ENCODE peak calls at places on chromosomes 13 and 19, in five cellular contexts. T is neuronal stem cell, K is H9, P is mesenchymal stem cell, D is trophoblast cell. Y is an unnamed sample.

GRCh38 chr19:49890349-49891311 is 6.1 kb downstream of the IL4I1 start:
- DNase-seq in T (peak; percentile 54), P (no peak), D (peak; percentile 58), K (peak; percentile 88), Y (peak; percentile 95)

GRCh38 chr13:47218611-47219010 is 321.8 kb upstream of the HTR2A start:
- DNase-seq in T (no peak), D (no peak), P (no peak), K (no peak), Y (no peak)

GRCh38 chr19:35629332-35629633 is 447 bp downstream of the RBM42 start:
- DNase-seq in P (no peak), K (no peak), T (no peak), D (no peak), Y (no peak)

GRCh38 chr19:20259615-20260014 is 92.6 kb downstream of the ZNF486 start:
- DNase-seq in P (no peak), D (no peak), K (peak; percentile 68), T (no peak), Y (peak; percentile 46)

GRCh38 chr19:42202290-42202867 is 15.1 kb downstream of the DEDD2 start:
- DNase-seq in D (no peak), K (no peak), T (no peak), P (no peak), Y (no peak)

GRCh38 chr19:54969647-54970046 is 3.5 kb downstream of the NLRP2 start:
- DNase-seq in P (no peak), D (no peak), K (no peak), T (no peak), Y (no peak)

GRCh38 chr13:104143760-104144406 is 1077.7 kb upstream of the SLC10A2 start:
- DNase-seq in T (no peak), D (no peak), P (peak; percentile 7), K (peak; percentile 29), Y (peak; percentile 45)

GRCh38 chr19:15195987-15196682 is 4.7 kb downstream of the NOTCH3 start:
- DNase-seq in K (peak; percentile 95), P (no peak), D (peak; percentile 94), T (no peak), Y (peak; percentile 98)

GRCh38 chr13:48223016-48223385 is 10.0 kb upstream of the ITM2B start:
- DNase-seq in T (no peak), K (no peak), P (peak; percentile 29), D (no peak), Y (no peak)

GRCh38 chr19:17829855-17830566 is 8.7 kb upstream of the INSL3 start:
- DNase-seq in K (peak; percentile 97), P (peak; percentile 55), D (peak; percentile 78), T (peak; percentile 72), Y (peak; percentile 89)

GRCh38 chr13:21000647-21001046 is 60.7 kb downstream of the LATS2 start:
- DNase-seq in D (no peak), P (no peak), K (no peak), T (no peak), Y (no peak)

GRCh38 chr13:60370343-60370742 is 26.7 kb upstream of the TDRD3 start:
- DNase-seq in D (no peak), K (no peak), T (no peak), P (no peak), Y (no peak)

GRCh38 chr19:4977299-4978174 is 8.6 kb downstream of the KDM4B start:
- DNase-seq in K (no peak), P (peak; percentile 92), T (no peak), D (peak; percentile 76), Y (no peak)

GRCh38 chr13:25064396-25064795 is 31.5 kb upstream of the PABPC3 start:
- DNase-seq in K (no peak), P (no peak), D (no peak), T (no peak), Y (no peak)

GRCh38 chr13:24267283-24267682 is 42.1 kb upstream of the C1QTNF9 start:
- DNase-seq in K (no peak), P (peak; percentile 35), D (no peak), T (no peak), Y (no peak)

GRCh38 chr13:30371649-30372265 is 50.5 kb upstream of the UBE2L5 start:
- DNase-seq in D (no peak), P (peak; percentile 83), K (no peak), T (no peak), Y (no peak)

GRCh38 chr19:49579947-49580263 is 451 bp downstream of the NOSIP start:
- DNase-seq in K (no peak), T (no peak), P (no peak), D (no peak), Y (no peak)

GRCh38 chr13:44404261-44405139 is 30.9 kb downstream of the SERP2 start:
- DNase-seq in T (no peak), D (no peak), K (peak; percentile 50), P (no peak), Y (no peak)

GRCh38 chr19:46116121-46116520 is 8.4 kb downstream of the IGFL3 start:
- DNase-seq in K (no peak), T (no peak), D (no peak), P (no peak), Y (no peak)

GRCh38 chr19:38718747-38719543 is 25.3 kb downstream of the CAPN12 start:
- DNase-seq in T (no peak), K (peak; percentile 74), D (peak; percentile 90), P (peak; percentile 39), Y (no peak)

GRCh38 chr19:20271215-20271926 is 104.4 kb downstream of the ZNF486 start:
- DNase-seq in P (no peak), T (no peak), D (no peak), K (no peak), Y (no peak)

GRCh38 chr19:1882786-1883692 is 2.3 kb downstream of the ABHD17A start:
- DNase-seq in P (no peak), K (no peak), T (no peak), D (no peak), Y (no peak)

GRCh38 chr13:34358811-34359513 is 541.0 kb downstream of the RFC3 start:
- DNase-seq in P (peak; percentile 93), T (no peak), D (no peak), K (no peak), Y (no peak)

GRCh38 chr19:16573296-16573695 is 1.1 kb upstream of the SLC35E1 start:
- DNase-seq in T (no peak), K (no peak), D (peak; percentile 13), P (no peak), Y (no peak)

GRCh38 chr13:61276401-61276800 is 139.2 kb downstream of the PCDH20 start:
- DNase-seq in T (no peak), K (no peak), D (no peak), P (no peak), Y (no peak)

GRCh38 chr19:48368942-48369341 is 4.8 kb downstream of the SYNGR4 start:
- DNase-seq in K (no peak), D (no peak), P (no peak), T (no peak), Y (no peak)

GRCh38 chr13:88751994-88752393 is 1080.8 kb downstream of the SLITRK5 start:
- DNase-seq in D (no peak), P (no peak), T (no peak), K (no peak), Y (no peak)

DNA sequence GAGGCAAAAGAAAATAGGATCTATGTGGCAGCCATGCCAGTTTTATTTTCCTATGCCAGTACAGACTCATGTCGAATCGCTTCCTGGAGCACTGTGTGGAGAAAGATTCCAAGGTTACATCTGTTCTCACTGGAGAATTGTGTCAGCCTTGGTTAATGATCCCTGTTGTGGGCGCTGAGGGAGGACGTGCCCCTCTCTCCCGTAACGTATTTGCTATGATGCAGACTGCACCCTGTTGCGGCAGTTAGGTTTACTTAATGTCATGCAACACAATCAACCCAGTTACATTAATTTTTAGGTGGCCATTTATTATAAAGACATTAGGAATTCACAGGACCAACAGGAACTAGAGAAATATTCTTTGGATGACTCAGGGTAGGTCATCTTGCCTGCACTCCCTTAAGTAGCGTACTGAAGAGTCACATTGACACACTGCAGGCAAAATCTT is 892.9 kb downstream of the EFNB2 start:
- DNase-seq in K (no peak), D (peak; percentile 24), T (no peak), P (peak; percentile 47), Y (no peak)
- H2BK12ac ChIP-seq in K (no peak overlapping the region), D (no peak overlapping the region), T (no peak overlapping the region), P (no peak overlapping the region), Y (no peak overlapping the region)

GRCh38 chr13:40471911-40472310 is 194.5 kb downstream of the FOXO1 start:
- DNase-seq in P (no peak), T (no peak), K (no peak), D (no peak), Y (no peak)

GRCh38 chr13:40470665-40471064 is 195.8 kb downstream of the FOXO1 start:
- DNase-seq in K (no peak), D (no peak), P (no peak), T (no peak), Y (no peak)

GRCh38 chr13:40469581-40470282 is 196.7 kb downstream of the FOXO1 start:
- DNase-seq in T (no peak), K (no peak), D (no peak), P (no peak), Y (no peak)

GRCh38 chr13:40475617-40476016 is 190.8 kb downstream of the FOXO1 start:
- DNase-seq in T (no peak), D (no peak), P (no peak), K (no peak), Y (no peak)

GRCh38 chr13:40472427-40473220 is 193.8 kb downstream of the FOXO1 start:
- DNase-seq in D (no peak), P (no peak), T (no peak), K (no peak), Y (no peak)
- H2BK12ac ChIP-seq in D (no peak overlapping the region), P (no peak overlapping the region), T (no peak overlapping the region), K (no peak overlapping the region), Y (no peak overlapping the region)

GRCh38 chr13:22009500-22009899 is 338.6 kb downstream of the FGF9 start:
- DNase-seq in K (no peak), P (no peak), T (no peak), D (no peak), Y (no peak)

GRCh38 chr13:22009937-22010336 is 339.1 kb downstream of the FGF9 start:
- DNase-seq in P (no peak), T (no peak), K (no peak), D (peak; percentile 52), Y (no peak)

GRCh38 chr13:22014469-22014868 is 343.6 kb downstream of the FGF9 start:
- DNase-seq in P (peak; percentile 27), T (no peak), K (no peak), D (peak; percentile 97), Y (no peak)

GRCh38 chr13:22017226-22017625 is 346.4 kb downstream of the FGF9 start:
- DNase-seq in K (no peak), D (no peak), T (no peak), P (no peak), Y (no peak)

GRCh38 chr13:22012676-22013075 is 341.8 kb downstream of the FGF9 start:
- DNase-seq in T (no peak), K (no peak), P (no peak), D (no peak), Y (no peak)
- H2BK12ac ChIP-seq in T (no peak overlapping the region), K (no peak overlapping the region), P (no peak overlapping the region), D (no peak overlapping the region), Y (no peak overlapping the region)

GRCh38 chr19:29098091-29098490 is 114.9 kb downstream of the UQCRFS1 start:
- DNase-seq in D (no peak), T (no peak), P (no peak), K (no peak), Y (no peak)

GRCh38 chr19:29104605-29105241 is 108.2 kb downstream of the UQCRFS1 start:
- DNase-seq in T (no peak), P (no peak), K (no peak), D (no peak), Y (no peak)

GRCh38 chr19:29093553-29093908 is 119.4 kb downstream of the UQCRFS1 start:
- DNase-seq in P (no peak), K (no peak), T (no peak), D (no peak), Y (no peak)

GRCh38 chr19:29098863-29099481 is 114.0 kb downstream of the UQCRFS1 start:
- DNase-seq in D (peak; percentile 83), T (no peak), P (no peak), K (no peak), Y (no peak)
- H2BK12ac ChIP-seq in D (no peak overlapping the region), T (no peak overlapping the region), P (no peak overlapping the region), K (no peak overlapping the region), Y (no peak overlapping the region)

Y was measured in H1.